ENCODE peak calls at places on chromosomes 3 and 15, in four cellular contexts. I is hippocampal formation, B is KBM-7, W is upper lobe of left lung. H is an unnamed sample.

GRCh38 chr3:89179355-89179997 is 72.1 kb downstream of the EPHA3 start:
- DNase-seq in W (no peak), B (no peak), I (no peak), H (no peak)

GRCh38 chr15:49115062-49115461 is 40.3 kb downstream of the COPS2 start:
- DNase-seq in B (no peak), W (no peak), I (no peak), H (no peak)

GRCh38 chr3:107240183-107241091 is 136.8 kb upstream of the CCDC54 start:
- DNase-seq in B (peak; percentile 81), I (peak; percentile 76), W (peak; percentile 95), H (peak; percentile 62)

GRCh38 chr15:84661001-84661400 is 3.0 kb upstream of the NMB start:
- DNase-seq in B (no peak), W (no peak), I (no peak), H (no peak)

GRCh38 chr3:87311309-87311708 is 34.9 kb upstream of the POU1F1 start:
- DNase-seq in W (no peak), I (no peak), B (no peak), H (no peak)

GRCh38 chr3:11498646-11499045 is 145.1 kb downstream of the VGLL4 start:
- DNase-seq in B (no peak), I (no peak), W (no peak), H (no peak)

GRCh38 chr3:71035886-71036285 is 547.6 kb downstream of the FOXP1 start:
- DNase-seq in B (no peak), W (no peak), I (no peak), H (no peak)

GRCh38 chr3:36546196-36546595 is 165.9 kb downstream of the STAC start:
- DNase-seq in B (no peak), I (no peak), W (peak; percentile 0), H (no peak)

GRCh38 chr3:135106445-135106844 is 311.4 kb downstream of the EPHB1 start:
- DNase-seq in B (peak; percentile 18), I (no peak), W (no peak), H (no peak)

GRCh38 chr15:57184502-57184901 is 191.8 kb upstream of the CGNL1 start:
- DNase-seq in I (no peak), W (no peak), B (no peak), H (no peak)

GRCh38 chr15:52186651-52187486 is 4.3 kb downstream of the GNB5 start:
- DNase-seq in B (no peak), I (no peak), W (no peak), H (no peak)

GRCh38 chr3:42254566-42254965 is 11.4 kb downstream of the CCK start:
- DNase-seq in I (no peak), W (no peak), B (no peak), H (no peak)

GRCh38 chr15:25989327-25989726 is 126.2 kb upstream of the ATP10A start:
- DNase-seq in B (peak; percentile 2), W (peak; percentile 74), I (no peak), H (no peak)

GRCh38 chr15:89221543-89221942 is at the start of gene RLBP1:
- DNase-seq in W (no peak), I (no peak), B (no peak), H (no peak)

GRCh38 chr3:32056559-32057290 is 49.7 kb upstream of the GPD1L start:
- DNase-seq in W (no peak), B (no peak), I (no peak), H (no peak)

GRCh38 chr15:39887832-39888231 is 32.2 kb downstream of the GPR176 start:
- DNase-seq in I (no peak), W (no peak), B (peak; percentile 28), H (no peak)

GRCh38 chr3:190831225-190831624 is 31.3 kb downstream of the GMNC start:
- DNase-seq in B (no peak), W (peak; percentile 4), I (no peak), H (no peak)

GRCh38 chr15:98896802-98897732 is 110.5 kb downstream of the PGPEP1L start:
- DNase-seq in W (no peak), B (no peak), I (no peak), H (no peak)

GRCh38 chr3:187139895-187140253 is 578 bp upstream of the RPL39L start:
- DNase-seq in B (no peak), I (no peak), W (no peak), H (no peak)

GRCh38 chr15:74584779-74585178 is 30.9 kb upstream of the CLK3 start:
- DNase-seq in B (no peak), I (peak; percentile 33), W (no peak), H (peak; percentile 59)

GRCh38 chr15:59401810-59402569 is 29.3 kb upstream of the MYO1E start:
- DNase-seq in I (no peak), W (no peak), B (no peak), H (no peak)

GRCh38 chr15:100060276-100060926 is 281.4 kb downstream of the ADAMTS17 start:
- DNase-seq in B (no peak), I (no peak), W (no peak), H (no peak)

GRCh38 chr3:183825380-183826161 is at the start of gene MAP6D1:
- DNase-seq in W (peak; percentile 90), B (peak; percentile 86), I (peak; percentile 75), H (peak; percentile 81)

GRCh38 chr3:48301814-48302194 is 31.7 kb downstream of the SPINK8 start:
- DNase-seq in B (no peak), W (no peak), I (no peak), H (no peak)

GRCh38 chr15:47603026-47603425 is 114.3 kb upstream of the SEMA6D start:
- DNase-seq in W (no peak), B (no peak), I (no peak), H (no peak)

GRCh38 chr3:17430574-17430973 is 311.9 kb downstream of the TBC1D5 start:
- DNase-seq in I (no peak), W (no peak), B (no peak), H (no peak)

GRCh38 chr3:160485931-160486330 is 36.3 kb upstream of the TRIM59 start:
- DNase-seq in I (no peak), B (no peak), W (no peak), H (no peak)

GRCh38 chr15:59764775-59765174 is 75.7 kb upstream of the BNIP2 start:
- DNase-seq in I (no peak), W (no peak), B (no peak), H (no peak)

GRCh38 chr3:154095832-154096421 is 25.3 kb upstream of the ARHGEF26 start:
- DNase-seq in W (no peak), I (no peak), B (no peak), H (no peak)

H was measured in caudate nucleus.